ENCODE peak calls at places on chromosomes 16 and 17, in six cellular contexts. D is lower lobe of right lung, Y is breast epithelium, F is PC-3, E is tibial artery, H is ovary. N is an unnamed sample.

GRCh38 chr16:84604477-84605013 is 13.3 kb downstream of the COTL1 start:
- DNase-seq in H (no peak), D (no peak), E (no peak), Y (no peak), F (no peak), N (no peak)

GRCh38 chr16:19607610-19608280 is 52.2 kb downstream of the VPS35L start:
- DNase-seq in D (no peak), Y (no peak), F (peak; percentile 87), H (no peak), E (no peak), N (no peak)

GRCh38 chr16:49460786-49461470 is 87.3 kb downstream of the C16orf78 start:
- DNase-seq in Y (no peak), D (no peak), H (no peak), E (no peak), F (no peak), N (peak; percentile 32)

GRCh38 chr16:11283820-11284248 is 2.7 kb upstream of the PRM1 start:
- DNase-seq in Y (no peak), D (no peak), F (no peak), H (no peak), E (no peak), N (no peak)

GRCh38 chr17:33049781-33050414 is 58.3 kb downstream of the SPACA3 start:
- DNase-seq in D (no peak), F (peak; percentile 56), E (peak; percentile 47), H (no peak), Y (no peak), N (no peak)

GRCh38 chr16:67897231-67897630 is 4.2 kb downstream of the PSKH1 start:
- DNase-seq in E (peak; percentile 75), Y (peak; percentile 33), H (no peak), F (no peak), D (no peak), N (no peak)

GRCh38 chr17:4502466-4503154 is 3.9 kb downstream of the SPNS2 start:
- DNase-seq in E (no peak), H (no peak), F (no peak), D (no peak), Y (no peak), N (no peak)

GRCh38 chr16:28603381-28604185 is 6.3 kb downstream of the SULT1A1 start:
- DNase-seq in H (no peak), D (peak; percentile 41), E (no peak), F (no peak), Y (no peak), N (no peak)

GRCh38 chr17:8310601-8311123 is 621 bp downstream of the ARHGEF15 start:
- DNase-seq in Y (no peak), D (no peak), E (no peak), F (no peak), H (no peak), N (no peak)

GRCh38 chr16:71933017-71933416 is 37.7 kb downstream of the IST1 start:
- DNase-seq in F (no peak), E (no peak), D (no peak), H (no peak), Y (no peak), N (no peak)

GRCh38 chr17:19244796-19245195 is 7.6 kb downstream of the EPN2 start:
- DNase-seq in H (peak; percentile 7), F (no peak), E (no peak), D (no peak), Y (no peak), N (no peak)

GRCh38 chr17:4858068-4858879 is 25.1 kb downstream of the MINK1 start:
- DNase-seq in H (peak; percentile 48), F (peak; percentile 21), Y (peak; percentile 45), D (no peak), E (peak; percentile 37), N (no peak)

GRCh38 chr17:47955497-47956461 is 1.9 kb downstream of the PRR15L start:
- DNase-seq in F (peak; percentile 23), H (no peak), E (no peak), Y (peak; percentile 81), D (peak; percentile 93), N (peak; percentile 94)

GRCh38 chr17:39653662-39654331 is 11.4 kb upstream of the TCAP start:
- DNase-seq in F (peak; percentile 48), E (peak; percentile 62), Y (no peak), H (peak; percentile 57), D (peak; percentile 80), N (peak; percentile 84)

GRCh38 chr16:10961231-10961630 is 16.9 kb downstream of the CLEC16A start:
- DNase-seq in H (no peak), F (no peak), D (no peak), Y (no peak), E (peak; percentile 72), N (no peak)

GRCh38 chr17:27415090-27415795 is 41.0 kb upstream of the KSR1 start:
- DNase-seq in F (no peak), Y (no peak), H (no peak), D (no peak), E (no peak), N (no peak)

GRCh38 chr17:48231995-48232729 is 124.6 kb downstream of the SNX11 start:
- DNase-seq in D (no peak), E (no peak), Y (no peak), H (no peak), F (no peak), N (no peak)

GRCh38 chr17:69287168-69287567 is 39.8 kb downstream of the ABCA5 start:
- DNase-seq in Y (no peak), F (peak; percentile 90), E (no peak), D (no peak), H (no peak), N (no peak)

GRCh38 chr17:5628262-5628661 is 44.0 kb upstream of the NLRP1 start:
- DNase-seq in Y (no peak), H (no peak), D (no peak), F (no peak), E (no peak), N (no peak)

GRCh38 chr17:27414271-27414670 is 42.0 kb upstream of the KSR1 start:
- DNase-seq in Y (no peak), E (no peak), D (no peak), H (no peak), F (no peak), N (no peak)

GRCh38 chr16:24288516-24288915 is 32.4 kb downstream of the CACNG3 start:
- DNase-seq in H (no peak), F (no peak), Y (no peak), D (no peak), E (no peak), N (no peak)

GRCh38 chr16:89905511-89906140 is 13.0 kb upstream of the MC1R start:
- DNase-seq in D (no peak), F (no peak), E (no peak), Y (no peak), H (no peak), N (no peak)

GRCh38 chr17:56592487-56593072 is 919 bp upstream of the NOG start:
- DNase-seq in Y (peak; percentile 22), H (peak; percentile 55), F (peak; percentile 81), E (peak; percentile 44), D (peak; percentile 73), N (peak; percentile 83)

GRCh38 chr16:13996778-13997288 is 74.3 kb upstream of the MRTFB start:
- DNase-seq in F (no peak), D (no peak), E (no peak), Y (no peak), H (no peak), N (no peak)

GRCh38 chr16:66525396-66526180 is 24.3 kb downstream of the TK2 start:
- DNase-seq in F (no peak), Y (no peak), H (no peak), E (no peak), D (no peak), N (no peak)

DNA sequence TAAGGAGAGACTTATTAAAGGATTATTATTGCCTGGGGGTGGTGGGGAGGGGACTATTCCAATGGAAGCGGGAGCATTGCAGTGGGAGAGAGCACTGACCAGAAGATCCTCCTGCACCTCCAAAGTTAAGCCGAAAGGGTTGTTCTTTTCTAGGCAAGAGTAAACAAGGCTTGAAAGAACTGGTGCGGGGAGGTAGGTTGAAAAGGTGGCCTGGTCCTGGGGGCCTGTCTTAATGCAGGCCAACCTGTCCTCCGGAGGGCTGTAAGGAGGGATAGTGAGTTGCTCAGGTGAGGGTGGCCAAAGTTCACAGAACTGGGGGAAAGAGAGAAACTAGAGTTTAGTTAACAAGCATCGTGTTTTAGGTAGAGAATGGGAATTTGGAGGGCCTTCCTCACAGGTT is 65.3 kb downstream of the RAB11FIP4 start:
- DNase-seq in Y (no peak), D (no peak), H (no peak), E (no peak), F (no peak), N (no peak)
- H3K4me1 ChIP-seq in Y (no peaks in the 10 kb centered on the region), D (peaks cover 6% of the 10 kb centered on the region), H (no peaks in the 10 kb centered on the region), E (no peaks in the 10 kb centered on the region), F (peaks cover 7% of the 10 kb centered on the region), N (no peaks in the 10 kb centered on the region)

GRCh38 chr17:45279898-45280297 is 18.0 kb upstream of the SPATA32 start:
- DNase-seq in D (peak; percentile 8), Y (no peak), H (no peak), E (no peak), F (no peak), N (no peak)
- H3K27ac ChIP-seq in D (no peak overlapping the region), Y (no peak overlapping the region), H (no peak overlapping the region), E (no peak overlapping the region), F (no peak overlapping the region), N (no peak overlapping the region)

GRCh38 chr16:2151188-2152091 is 3.0 kb downstream of the RAB26 start:
- DNase-seq in Y (no peak), H (no peak), D (no peak), E (no peak), F (no peak), N (no peak)

GRCh38 chr16:2149630-2150417 is 1.4 kb downstream of the RAB26 start:
- DNase-seq in H (no peak), E (no peak), F (peak; percentile 11), Y (no peak), D (no peak), N (no peak)

GRCh38 chr16:2148714-2149629 is 547 bp downstream of the RAB26 start:
- DNase-seq in E (no peak), H (no peak), F (peak; percentile 44), Y (no peak), D (no peak), N (peak; percentile 62)

GRCh38 chr16:2152695-2153506 is 2.7 kb upstream of the TRAF7 start:
- DNase-seq in H (no peak), Y (no peak), D (no peak), F (peak; percentile 31), E (no peak), N (no peak)

DNA sequence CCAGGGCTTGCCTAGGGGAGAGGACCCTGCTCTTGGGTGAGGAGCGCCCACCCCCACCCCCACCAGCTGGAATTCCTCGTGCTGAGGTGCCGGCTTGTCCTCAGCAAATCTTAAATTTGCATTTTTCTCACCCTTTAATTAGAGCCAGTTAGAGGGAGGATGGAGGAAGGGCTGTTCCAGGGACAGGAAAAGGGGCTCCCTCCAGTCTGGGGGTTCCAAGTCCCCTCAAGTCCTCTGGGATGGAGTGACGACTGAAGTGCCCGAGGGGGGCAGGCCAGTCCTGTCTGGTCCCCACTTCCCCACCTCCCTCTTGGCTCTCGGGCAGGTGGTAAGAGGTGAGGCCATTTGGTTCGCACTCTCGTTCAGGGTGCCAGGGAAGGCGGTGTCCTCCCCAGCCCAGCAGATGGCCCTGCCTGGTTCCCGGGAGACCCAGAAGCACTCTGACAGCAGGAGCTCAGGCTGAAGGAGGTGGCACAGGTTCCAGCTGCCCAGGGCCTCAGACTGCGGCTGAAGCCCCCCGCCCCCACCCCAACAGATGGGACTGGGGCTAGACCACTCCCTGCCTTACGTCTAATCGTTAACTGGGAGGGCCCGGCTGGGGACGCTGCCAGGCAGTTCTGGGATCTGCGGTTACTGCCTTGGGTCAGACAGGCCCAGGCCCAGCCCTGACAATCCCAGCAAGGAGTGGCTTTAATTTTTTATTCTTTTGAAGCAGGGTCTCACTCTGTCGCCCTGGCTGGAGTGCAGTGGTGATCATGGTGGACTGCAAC is 2.2 kb downstream of the RAB26 start:
- DNase-seq in H (no peak), F (peak; percentile 43), E (no peak), D (no peak), Y (no peak), N (no peak)
- TF ChIP-seq CTCF in H (no peak), F (peak; percentile 11), E (no peak), D (no peak), Y (no peak), N (no peak)

GRCh38 chr17:81546906-81547613 is 5.1 kb downstream of the FAAP100 start:
- DNase-seq in D (no peak), H (no peak), E (no peak), Y (no peak), F (no peak), N (no peak)
- H3K4me1 ChIP-seq in D (peaks cover 13% of the 10 kb centered on the region), H (peaks cover 6% of the 10 kb centered on the region), E (peaks cover 20% of the 10 kb centered on the region), Y (no peaks in the 10 kb centered on the region), F (peaks cover 5% of the 10 kb centered on the region), N (peaks cover 9% of the 10 kb centered on the region)

N was measured in upper lobe of right lung.